ENCODE peak calls at places on chromosomes 12 and 14, in six cellular contexts. U is H1, O is upper lobe of right lung, N is adrenal gland, C is left lung, Y is RWPE2. K is an unnamed sample.

GRCh38 chr12:113359133-113359938 is 949 bp downstream of the PLBD2 start:
- DNase-seq in U (no peak), O (no peak), N (peak; percentile 81), C (no peak), Y (no peak), K (no peak)

GRCh38 chr12:132295101-132295526 is 34.3 kb downstream of the GALNT9 start:
- DNase-seq in U (no peak), O (no peak), N (no peak), C (peak; percentile 61), Y (peak; percentile 48), K (no peak)

GRCh38 chr12:76544601-76545261 is 14.8 kb downstream of the OSBPL8 start:
- DNase-seq in U (no peak), O (no peak), N (no peak), C (no peak), Y (no peak), K (no peak)

GRCh38 chr12:126772171-126772864 is 1494.7 kb upstream of the TMEM132C start:
- DNase-seq in U (no peak), O (no peak), N (no peak), C (no peak), Y (no peak), K (no peak)

GRCh38 chr12:127179199-127179598 is 1087.8 kb upstream of the TMEM132C start:
- DNase-seq in U (no peak), O (no peak), N (no peak), C (no peak), Y (no peak), K (no peak)

GRCh38 chr14:22226381-22226780 is 362.6 kb downstream of the DAD1 start:
- DNase-seq in U (no peak), O (no peak), N (no peak), C (no peak), Y (no peak), K (no peak)

GRCh38 chr12:98256830-98257229 is 258.6 kb upstream of the TMPO start:
- DNase-seq in U (no peak), O (no peak), N (no peak), C (no peak), Y (no peak), K (no peak)

GRCh38 chr14:101460986-101461750 is 100.1 kb upstream of the DIO3 start:
- DNase-seq in U (no peak), O (no peak), N (no peak), C (no peak), Y (peak; percentile 37), K (no peak)

GRCh38 chr12:20474443-20474842 is 106.1 kb downstream of the PDE3A start:
- DNase-seq in U (no peak), O (no peak), N (no peak), C (no peak), Y (no peak), K (no peak)

GRCh38 chr14:31263485-31264133 is 56.0 kb upstream of the HECTD1 start:
- DNase-seq in U (peak; percentile 21), O (no peak), N (peak; percentile 80), C (no peak), Y (peak; percentile 96), K (peak; percentile 43)

GRCh38 chr14:69266572-69267345 is 6.8 kb downstream of the GALNT16 start:
- DNase-seq in U (no peak), O (no peak), N (no peak), C (no peak), Y (peak; percentile 30), K (no peak)

GRCh38 chr14:24256960-24257359 is 6.0 kb downstream of the TGM1 start:
- DNase-seq in U (no peak), O (no peak), N (no peak), C (no peak), Y (no peak), K (no peak)

GRCh38 chr12:130983328-130984017 is 29.8 kb downstream of the ADGRD1 start:
- DNase-seq in U (no peak), O (no peak), N (no peak), C (no peak), Y (no peak), K (no peak)

GRCh38 chr12:112979281-112979680 is 962 bp downstream of the OAS2 start:
- DNase-seq in U (no peak), O (no peak), N (no peak), C (no peak), Y (no peak), K (no peak)

GRCh38 chr12:114878781-114879180 is 194.8 kb upstream of the TBX3 start:
- DNase-seq in U (no peak), O (no peak), N (no peak), C (no peak), Y (no peak), K (no peak)

GRCh38 chr12:9647825-9648700 is 21.4 kb upstream of the CLEC2D start:
- DNase-seq in U (peak; percentile 41), O (peak; percentile 92), N (peak; percentile 77), C (peak; percentile 95), Y (peak; percentile 45), K (peak; percentile 4)

GRCh38 chr12:121648458-121649028 is 20.9 kb downstream of the MORN3 start:
- DNase-seq in U (no peak), O (no peak), N (no peak), C (peak; percentile 21), Y (no peak), K (no peak)

DNA sequence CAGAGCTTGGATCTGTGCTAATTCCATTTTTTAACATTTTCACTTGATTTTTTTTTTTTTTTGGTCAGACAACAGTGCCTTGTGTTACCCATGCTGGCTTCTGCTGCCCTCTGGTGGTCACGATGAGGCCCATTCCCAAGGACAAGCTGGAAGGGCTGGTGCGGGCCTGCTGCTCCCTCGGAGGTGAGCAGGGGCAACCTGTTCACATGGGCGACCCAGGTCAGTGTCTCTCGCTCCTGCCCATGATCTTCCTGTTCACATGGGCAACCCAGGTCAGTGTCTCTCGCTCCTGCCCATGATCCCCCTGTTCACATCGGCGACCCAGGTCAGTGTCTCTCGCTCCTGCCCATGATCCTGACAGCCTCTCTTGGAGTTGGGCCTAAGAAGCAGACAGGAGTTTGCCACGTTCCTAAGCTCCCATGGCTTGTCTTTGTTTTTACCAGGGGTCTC is 59.4 kb downstream of the DGLUCY start:
- DNase-seq in U (peak; percentile 63), O (peak; percentile 88), N (peak; percentile 84), C (peak; percentile 90), Y (peak; percentile 86), K (peak; percentile 62)
- H3K27ac ChIP-seq in U (no peak overlapping the region), O (no peak overlapping the region), N (no peak overlapping the region), C (no peak overlapping the region), Y (no peak overlapping the region), K (no peak overlapping the region)

DNA sequence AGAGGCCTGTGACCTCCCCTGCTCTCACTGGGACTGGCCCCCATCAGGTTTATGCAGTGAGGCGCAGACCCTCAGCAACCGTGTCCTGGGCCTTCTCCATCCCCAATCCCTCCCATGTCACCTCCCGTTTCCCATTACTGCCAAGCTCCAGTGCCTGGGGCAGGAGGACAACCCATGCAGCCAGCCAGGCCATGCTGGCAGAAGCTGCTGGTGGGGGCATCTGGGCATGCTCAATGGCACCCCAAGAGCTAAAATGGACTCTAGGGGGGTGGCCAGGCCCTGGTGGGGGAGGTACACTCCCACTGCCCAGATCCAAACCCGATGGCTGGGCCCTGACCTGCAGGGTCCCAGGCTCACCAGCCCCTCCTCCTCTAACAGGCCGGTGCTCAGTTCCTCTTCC is 20.5 kb upstream of the GPR132 start:
- DNase-seq in U (no peak), O (peak; percentile 61), N (peak; percentile 4), C (no peak), Y (peak; percentile 65), K (no peak)
- H3K4me1 ChIP-seq in U (peaks cover 6% of the 10 kb centered on the region), O (peaks cover 27% of the 10 kb centered on the region), N (no peaks in the 10 kb centered on the region), C (peaks cover 14% of the 10 kb centered on the region), Y (peaks cover 15% of the 10 kb centered on the region), K (peaks cover 38% of the 10 kb centered on the region)

DNA sequence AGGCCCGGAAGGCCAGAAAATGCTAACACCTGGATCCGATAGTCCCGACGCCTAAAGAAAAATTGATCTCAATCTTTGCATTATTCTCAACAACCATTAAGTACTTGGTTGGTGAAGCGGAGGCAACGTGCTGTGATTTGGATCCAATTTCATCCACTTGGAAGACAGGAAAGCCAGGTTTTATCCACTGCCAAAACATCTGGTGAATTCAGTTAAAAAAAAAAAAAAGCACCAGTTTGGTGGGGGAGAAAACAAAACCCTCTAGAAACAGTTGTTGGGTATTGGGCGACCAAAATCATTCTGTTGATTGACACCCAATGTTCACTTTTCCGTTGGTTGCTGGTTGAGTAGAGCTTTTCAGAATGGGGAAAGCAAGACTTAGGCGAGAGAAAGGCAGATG is 41.8 kb upstream of the MED13L start:
- DNase-seq in U (no peak), O (no peak), N (no peak), C (no peak), Y (no peak), K (no peak)
- H3K4me3 ChIP-seq in U (no peak overlapping the region), O (peak overlapping the region; percentile 25), N (no peak overlapping the region), C (no peak overlapping the region), Y (no peak overlapping the region), K (peak overlapping the region; percentile 58)

GRCh38 chr14:99532310-99532709 is 51.1 kb downstream of the CCNK start:
- DNase-seq in U (no peak), O (no peak), N (no peak), C (no peak), Y (no peak), K (no peak)
- H3K27ac ChIP-seq in U (no peak overlapping the region), O (no peak overlapping the region), N (no peak overlapping the region), C (no peak overlapping the region), Y (peak overlapping the region; percentile 30), K (no peak overlapping the region)

K was measured in thoracic aorta.